ENCODE peak calls at places on chromosome 1, in eight cellular contexts. U, A, D, C, V, E, T and I are unnamed samples.

GRCh38 chr1:21672478-21673276 is 3.5 kb upstream of the RAP1GAP start:
- DNase-seq in U (no peak), A (no peak), D (no peak), C (no peak), V (no peak), E (no peak), T (no peak), I (no peak)

GRCh38 chr1:55089683-55090082 is 50.3 kb downstream of the PCSK9 start:
- DNase-seq in U (no peak), A (no peak), D (peak; percentile 25), C (no peak), V (no peak), E (no peak), T (no peak), I (no peak)

GRCh38 chr1:50562106-50562505 is 138.9 kb upstream of the DMRTA2 start:
- DNase-seq in U (no peak), A (no peak), D (no peak), C (no peak), V (no peak), E (no peak), T (no peak), I (no peak)

GRCh38 chr1:71080178-71080781 is 555 bp downstream of the ZRANB2 start:
- DNase-seq in U (no peak), A (peak; percentile 31), D (no peak), C (no peak), V (peak; percentile 44), E (peak; percentile 31), T (no peak), I (no peak)

GRCh38 chr1:188359315-188359714 is 1530.6 kb downstream of the PLA2G4A start:
- DNase-seq in U (peak; percentile 17), A (no peak), D (no peak), C (no peak), V (no peak), E (no peak), T (no peak), I (no peak)

GRCh38 chr1:47755368-47755990 is 241.7 kb downstream of the TRABD2B start:
- DNase-seq in U (no peak), A (no peak), D (no peak), C (peak; percentile 63), V (peak; percentile 83), E (no peak), T (no peak), I (no peak)

GRCh38 chr1:209869242-209870149 is 41.7 kb downstream of the UTP25 start:
- DNase-seq in U (no peak), A (no peak), D (no peak), C (no peak), V (no peak), E (no peak), T (no peak), I (no peak)

GRCh38 chr1:39250460-39251240 is 46.2 kb downstream of the MACF1 start:
- DNase-seq in U (no peak), A (no peak), D (no peak), C (no peak), V (no peak), E (no peak), T (no peak), I (no peak)

GRCh38 chr1:4962836-4963235 is 308.4 kb downstream of the AJAP1 start:
- DNase-seq in U (no peak), A (no peak), D (no peak), C (no peak), V (no peak), E (no peak), T (no peak), I (peak; percentile 25)

GRCh38 chr1:244436336-244437102 is 15.2 kb downstream of the ADSS2 start:
- DNase-seq in U (no peak), A (no peak), D (peak; percentile 50), C (no peak), V (no peak), E (peak; percentile 73), T (no peak), I (no peak)
- H3K4me3 ChIP-seq in U (no peak overlapping the region), A (no peak overlapping the region), D (no peak overlapping the region), C (no peak overlapping the region), V (no peak overlapping the region), E (no peak overlapping the region), T (no peak overlapping the region), I (no peak overlapping the region)

GRCh38 chr1:226407199-226407496 is 745 bp downstream of the PARP1 start:
- DNase-seq in U (no peak), A (no peak), D (no peak), C (no peak), V (no peak), E (no peak), T (no peak), I (no peak)

GRCh38 chr1:226409392-226409791 is 1.5 kb upstream of the PARP1 start:
- DNase-seq in U (no peak), A (no peak), D (no peak), C (no peak), V (no peak), E (no peak), T (no peak), I (no peak)

GRCh38 chr1:226406401-226406881 is 1.5 kb downstream of the PARP1 start:
- DNase-seq in U (no peak), A (no peak), D (no peak), C (no peak), V (no peak), E (no peak), T (no peak), I (no peak)

GRCh38 chr1:226407497-226408284 is at the start of gene PARP1:
- DNase-seq in U (peak; percentile 91), A (peak; percentile 92), D (peak; percentile 70), C (peak; percentile 90), V (peak; percentile 92), E (peak; percentile 86), T (peak; percentile 94), I (no peak)

GRCh38 chr1:226408285-226409184 is 642 bp upstream of the PARP1 start:
- DNase-seq in U (no peak), A (no peak), D (no peak), C (no peak), V (no peak), E (no peak), T (no peak), I (no peak)
- TF ChIP-seq CTCF in U (no peak), A (no peak), D (no peak), C (no peak), V (no peak), E (no peak), T (no peak), I (no peak)

GRCh38 chr1:167862432-167863076 is 51.4 kb downstream of the ADCY10 start:
- DNase-seq in U (no peak), A (no peak), D (peak; percentile 22), C (no peak), V (no peak), E (peak; percentile 75), T (no peak), I (no peak)

GRCh38 chr1:167860231-167860923 is 53.6 kb downstream of the ADCY10 start:
- DNase-seq in U (no peak), A (no peak), D (peak; percentile 40), C (no peak), V (no peak), E (no peak), T (no peak), I (no peak)

GRCh38 chr1:167861664-167862381 is 52.1 kb downstream of the ADCY10 start:
- DNase-seq in U (no peak), A (no peak), D (no peak), C (no peak), V (no peak), E (no peak), T (no peak), I (no peak)

GRCh38 chr1:167864392-167864992 is 49.4 kb downstream of the ADCY10 start:
- DNase-seq in U (no peak), A (no peak), D (no peak), C (no peak), V (no peak), E (no peak), T (no peak), I (no peak)

DNA sequence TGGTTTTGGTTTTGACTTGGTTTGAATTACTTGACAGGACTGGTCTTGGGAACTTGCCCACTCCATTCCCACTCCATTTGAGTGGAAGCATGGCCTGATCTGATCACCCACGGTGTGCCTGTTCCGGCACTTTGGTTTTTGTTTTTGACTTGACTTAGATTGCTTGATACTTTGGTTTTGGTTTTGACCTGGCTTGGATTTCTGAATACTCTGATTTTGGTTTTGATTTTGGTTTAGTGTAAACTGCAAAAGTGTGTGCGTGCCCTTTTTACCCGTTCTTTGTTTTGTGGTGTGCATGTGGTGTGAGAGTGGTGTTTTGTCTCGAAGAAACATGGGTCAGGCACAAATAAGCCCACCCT is 50.0 kb downstream of the ADCY10 start:
- DNase-seq in U (no peak), A (no peak), D (no peak), C (no peak), V (no peak), E (no peak), T (no peak), I (no peak)
- H3K36me3 ChIP-seq in U (no peaks in the 10 kb centered on the region), A (no peaks in the 10 kb centered on the region), D (no peaks in the 10 kb centered on the region), C (no peaks in the 10 kb centered on the region), V (no peaks in the 10 kb centered on the region), E (no peaks in the 10 kb centered on the region), T (no peaks in the 10 kb centered on the region), I (no peaks in the 10 kb centered on the region)

DNA sequence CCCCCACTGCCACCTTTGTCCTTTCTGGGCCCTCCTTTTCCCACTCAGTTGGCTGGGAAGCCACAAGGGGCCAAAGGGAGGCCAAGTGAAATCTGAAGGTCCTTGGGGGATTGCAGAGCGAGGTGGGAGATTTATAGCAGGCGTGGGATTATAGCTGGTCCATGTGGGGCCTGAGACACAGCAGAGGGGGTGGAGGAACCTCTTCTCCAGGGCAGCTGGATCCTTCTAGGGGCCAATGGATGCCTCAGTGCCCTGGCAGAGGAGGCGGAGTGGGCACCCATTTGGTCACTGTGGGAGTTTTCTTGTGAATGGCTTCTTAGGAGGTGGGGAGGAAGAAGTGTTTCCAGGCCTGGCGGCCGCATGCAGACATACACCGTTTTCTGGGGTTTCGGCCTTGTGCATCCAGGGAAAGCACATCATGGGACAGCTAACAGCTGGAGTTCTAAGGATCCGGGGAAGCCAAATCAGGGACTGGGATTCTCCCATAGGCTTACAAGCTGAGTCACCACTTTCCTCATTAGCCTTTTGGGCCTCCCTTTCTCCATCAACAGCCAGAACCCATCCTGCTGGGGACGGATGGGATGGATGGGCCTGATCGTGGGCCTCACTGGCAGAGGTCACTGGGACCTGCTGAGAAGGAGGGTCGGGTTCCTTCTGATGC is 76.5 kb downstream of the RHOU start:
- DNase-seq in U (no peak), A (no peak), D (no peak), C (no peak), V (no peak), E (no peak), T (no peak), I (no peak)
- H3K4me3 ChIP-seq in U (no peak overlapping the region), A (no peak overlapping the region), D (no peak overlapping the region), C (no peak overlapping the region), V (no peak overlapping the region), E (no peak overlapping the region), T (no peak overlapping the region), I (no peak overlapping the region)

GRCh38 chr1:233327938-233328660 is 575 bp downstream of the MAP3K21 start:
- DNase-seq in U (peak; percentile 49), A (peak; percentile 29), D (no peak), C (peak; percentile 32), V (peak; percentile 65), E (peak; percentile 10), T (peak; percentile 61), I (no peak)
- TF ChIP-seq CTCF in U (no peak), A (no peak), D (no peak), C (no peak), V (no peak), E (no peak), T (no peak), I (no peak)